ENCODE peak calls at places on chromosome 10, in nine cellular contexts. L, M, C, T, R, P, N, K and Z are unnamed samples.

GRCh38 chr10:71731791-71732190 is 12.2 kb upstream of the C10orf105 start:
- DNase-seq in L (no peak), M (no peak), C (no peak), T (no peak), R (no peak), P (no peak), N (no peak), K (no peak), Z (no peak)

GRCh38 chr10:9613338-9613737 is 1404.3 kb upstream of the CELF2 start:
- DNase-seq in L (no peak), M (no peak), C (no peak), T (no peak), R (peak; percentile 33), P (peak; percentile 54), N (no peak), K (peak; percentile 50), Z (no peak)

GRCh38 chr10:46553238-46554049 is 3.0 kb downstream of the GPRIN2 start:
- DNase-seq in L (no peak), M (peak; percentile 14), C (no peak), T (peak; percentile 11), R (no peak), P (no peak), N (no peak), K (no peak), Z (peak; percentile 84)

GRCh38 chr10:36602374-36602773 is 523.0 kb upstream of the ANKRD30A start:
- DNase-seq in L (no peak), M (no peak), C (peak; percentile 73), T (no peak), R (peak; percentile 69), P (peak; percentile 81), N (no peak), K (no peak), Z (no peak)

GRCh38 chr10:44935201-44935960 is 24.2 kb upstream of the RASSF4 start:
- DNase-seq in L (peak; percentile 52), M (peak; percentile 78), C (peak; percentile 91), T (no peak), R (peak; percentile 91), P (peak; percentile 72), N (no peak), K (no peak), Z (no peak)

GRCh38 chr10:89481662-89482061 is 53.7 kb downstream of the SLC16A12 start:
- DNase-seq in L (peak; percentile 51), M (no peak), C (peak; percentile 94), T (no peak), R (peak; percentile 98), P (peak; percentile 97), N (no peak), K (no peak), Z (no peak)

GRCh38 chr10:118216071-118216470 is 126.1 kb downstream of the FAM204A start:
- DNase-seq in L (no peak), M (no peak), C (no peak), T (no peak), R (no peak), P (no peak), N (no peak), K (no peak), Z (no peak)

GRCh38 chr10:79463578-79464496 is 18.4 kb upstream of the ZCCHC24 start:
- DNase-seq in L (no peak), M (no peak), C (peak; percentile 73), T (no peak), R (no peak), P (peak; percentile 85), N (no peak), K (no peak), Z (no peak)

GRCh38 chr10:4283841-4284610 is 499.0 kb upstream of the KLF6 start:
- DNase-seq in L (no peak), M (peak; percentile 69), C (peak; percentile 63), T (peak; percentile 36), R (peak; percentile 42), P (peak; percentile 98), N (no peak), K (no peak), Z (no peak)

GRCh38 chr10:108653466-108653865 is 1269.8 kb downstream of the XPNPEP1 start:
- DNase-seq in L (no peak), M (no peak), C (no peak), T (no peak), R (no peak), P (peak; percentile 28), N (no peak), K (no peak), Z (no peak)

GRCh38 chr10:96992721-96993120 is 160.6 kb downstream of the LCOR start:
- DNase-seq in L (no peak), M (no peak), C (no peak), T (no peak), R (no peak), P (no peak), N (no peak), K (peak; percentile 52), Z (no peak)

GRCh38 chr10:98910048-98910447 is 325.6 kb downstream of the HPSE2 start:
- DNase-seq in L (peak; percentile 47), M (no peak), C (no peak), T (no peak), R (no peak), P (no peak), N (no peak), K (no peak), Z (no peak)

GRCh38 chr10:44968101-44968886 is 8.7 kb downstream of the RASSF4 start:
- DNase-seq in L (no peak), M (no peak), C (peak; percentile 70), T (no peak), R (peak; percentile 67), P (peak; percentile 43), N (no peak), K (no peak), Z (no peak)

DNA sequence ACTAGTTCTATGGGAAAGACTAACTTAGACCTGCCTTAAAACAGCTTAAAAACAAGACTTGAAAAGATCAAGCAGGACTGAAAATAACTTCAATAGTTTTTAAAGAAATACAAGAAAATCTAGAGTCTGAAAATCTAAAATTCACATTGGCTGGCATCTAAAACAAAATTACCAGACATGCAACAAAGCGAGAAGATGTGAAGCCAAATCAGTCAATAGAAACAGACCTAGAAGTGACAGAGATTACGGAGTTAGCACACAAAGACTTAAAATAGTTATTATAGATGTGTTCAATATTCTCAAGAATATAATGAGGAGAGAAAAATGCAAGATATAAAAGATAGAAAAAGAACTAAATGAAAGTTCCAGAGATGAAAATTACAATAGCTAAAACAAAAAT is 78.3 kb upstream of the DIP2C start:
- DNase-seq in L (no peak), M (no peak), C (no peak), T (no peak), R (no peak), P (no peak), N (no peak), K (no peak), Z (no peak)
- TF ChIP-seq CTCF in L (no peak), M (no peak), C (no peak), T (no peak), R (no peak), P (no peak), N (no peak), K (no peak), Z (no peak)

DNA sequence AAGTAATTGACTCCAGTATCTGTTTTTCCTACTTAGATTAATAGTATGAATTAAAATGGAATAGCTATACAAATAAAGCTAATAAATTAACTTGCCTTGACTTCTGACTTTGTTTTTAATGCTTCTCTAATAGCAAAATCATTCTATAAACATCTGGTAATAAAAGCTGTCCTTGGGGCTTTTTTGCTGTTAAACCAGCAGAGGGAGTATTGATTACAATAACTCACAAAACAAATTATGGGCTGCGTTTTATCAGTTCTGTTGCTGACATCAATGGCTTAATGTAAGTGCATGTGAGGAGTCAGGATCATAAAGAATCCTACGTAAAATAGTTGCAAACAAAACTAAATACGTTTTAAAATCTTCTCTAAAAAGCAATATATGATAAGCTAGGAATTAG is 667.8 kb downstream of the PCDH15 start:
- DNase-seq in L (peak; percentile 16), M (no peak), C (no peak), T (no peak), R (no peak), P (no peak), N (no peak), K (no peak), Z (no peak)
- TF ChIP-seq CTCF in L (peak; percentile 47), M (peak; percentile 20), C (no peak), T (no peak), R (no peak), P (peak; percentile 23), N (no peak), K (peak; percentile 40), Z (peak; percentile 54)

GRCh38 chr10:7787857-7788639 is at the start of the genes ATP5F1C and KIN:
- DNase-seq in L (peak; percentile 99), M (peak; percentile 98), C (peak; percentile 97), T (peak; percentile 98), R (peak; percentile 98), P (peak; percentile 95), N (peak; percentile 96), K (peak; percentile 98), Z (peak; percentile 99)

GRCh38 chr10:7788640-7789335 is 811 bp downstream of the ATP5F1C start:
- DNase-seq in L (peak; percentile 38), M (no peak), C (peak; percentile 28), T (no peak), R (peak; percentile 36), P (peak; percentile 37), N (no peak), K (peak; percentile 37), Z (no peak)

GRCh38 chr10:7792541-7792940 is 4.6 kb downstream of the ATP5F1C start:
- DNase-seq in L (no peak), M (no peak), C (peak; percentile 28), T (no peak), R (no peak), P (no peak), N (no peak), K (no peak), Z (no peak)

GRCh38 chr10:7789390-7789789 is 1.4 kb downstream of the ATP5F1C start:
- DNase-seq in L (no peak), M (peak; percentile 49), C (peak; percentile 40), T (no peak), R (peak; percentile 34), P (peak; percentile 45), N (no peak), K (no peak), Z (no peak)

DNA sequence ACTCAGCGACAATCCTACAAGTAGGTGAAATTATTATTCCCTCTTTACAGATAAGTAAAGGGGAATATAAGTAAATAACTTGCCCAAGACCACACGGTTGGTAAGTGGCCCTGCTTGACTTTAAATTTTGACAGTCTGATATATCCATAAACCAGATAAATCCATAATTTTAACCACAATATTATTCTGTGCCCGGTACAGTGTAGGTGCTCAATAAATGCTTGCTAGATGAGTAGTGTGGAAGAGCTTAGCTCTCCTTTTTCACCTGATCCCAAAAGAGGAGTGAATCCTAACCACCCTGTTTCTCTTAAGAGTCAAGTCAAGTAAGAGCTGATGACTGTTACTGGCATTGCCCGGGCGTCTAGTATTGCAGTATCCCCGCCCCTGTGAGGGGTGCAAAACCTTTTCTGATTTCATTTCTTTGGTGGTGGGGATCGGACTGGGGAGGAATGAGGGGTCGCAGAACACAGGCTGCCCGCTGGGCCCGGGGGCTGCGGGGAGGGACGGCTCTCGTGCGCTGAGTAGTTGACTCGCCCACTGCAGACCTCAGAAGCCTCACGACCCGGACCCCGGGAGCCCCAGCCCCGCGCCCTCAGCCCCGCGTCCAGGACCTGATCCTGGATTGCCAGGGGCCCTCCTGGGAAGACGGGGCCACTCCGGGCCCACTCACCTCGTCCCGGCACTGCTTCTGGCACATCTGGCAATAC is 490 bp downstream of the KIN start:
- DNase-seq in L (peak; percentile 26), M (no peak), C (peak; percentile 30), T (no peak), R (no peak), P (peak; percentile 31), N (no peak), K (no peak), Z (no peak)
- TF ChIP-seq CTCF in L (no peak), M (no peak), C (no peak), T (no peak), R (no peak), P (no peak), N (no peak), K (no peak), Z (no peak)

GRCh38 chr10:115355162-115355760 is 262.1 kb downstream of the ATRNL1 start:
- DNase-seq in L (peak; percentile 82), M (no peak), C (peak; percentile 48), T (peak; percentile 8), R (peak; percentile 75), P (peak; percentile 71), N (no peak), K (peak; percentile 52), Z (no peak)
- TF ChIP-seq CTCF in L (peak; percentile 82), M (peak; percentile 59), C (peak; percentile 41), T (peak; percentile 38), R (peak; percentile 79), P (peak; percentile 72), N (no peak), K (peak; percentile 80), Z (peak; percentile 86)